ENCODE peak calls at places on chromosomes 5 and 9, in four cellular contexts. One of them, this sample, is unnamed.

GRCh38 chr5:1037671-1038416 is 29.2 kb downstream of the NKD2 start:
- DNase-seq in small intestine: no peak
- DNase-seq in left ventricle myocardium inferior: peak; percentile 14
- DNase-seq in PC-9: no peak
- DNase-seq in this sample: no peak

GRCh38 chr5:59328801-59329296 is 564.7 kb downstream of the PDE4D start:
- DNase-seq in left ventricle myocardium inferior: peak; percentile 22
- DNase-seq in PC-9: no peak
- DNase-seq in small intestine: no peak
- DNase-seq in this sample: no peak

GRCh38 chr9:3401556-3401955 is 124.2 kb downstream of the RFX3 start:
- DNase-seq in small intestine: peak; percentile 16
- DNase-seq in left ventricle myocardium inferior: no peak
- DNase-seq in PC-9: no peak
- DNase-seq in this sample: peak; percentile 27

GRCh38 chr9:72402744-72403143 is 37.7 kb upstream of the ZFAND5 start:
- DNase-seq in small intestine: no peak
- DNase-seq in PC-9: no peak
- DNase-seq in left ventricle myocardium inferior: no peak
- DNase-seq in this sample: no peak

GRCh38 chr5:68292316-68292715 is 76.8 kb downstream of the PIK3R1 start:
- DNase-seq in left ventricle myocardium inferior: no peak
- DNase-seq in small intestine: no peak
- DNase-seq in PC-9: no peak
- DNase-seq in this sample: no peak

GRCh38 chr9:89426389-89426961 is 71.4 kb downstream of the SEMA4D start:
- DNase-seq in left ventricle myocardium inferior: no peak
- DNase-seq in PC-9: no peak
- DNase-seq in small intestine: peak; percentile 15
- DNase-seq in this sample: no peak

GRCh38 chr5:139768802-139769465 is 26.7 kb upstream of the PSD2 start:
- DNase-seq in PC-9: no peak
- DNase-seq in left ventricle myocardium inferior: no peak
- DNase-seq in small intestine: no peak
- DNase-seq in this sample: no peak

GRCh38 chr5:17359451-17359965 is 138.5 kb upstream of the TAF11L2 start:
- DNase-seq in small intestine: no peak
- DNase-seq in PC-9: no peak
- DNase-seq in left ventricle myocardium inferior: no peak
- DNase-seq in this sample: no peak

GRCh38 chr9:129038109-129038852 is 1.9 kb downstream of the MIGA2 start:
- DNase-seq in PC-9: no peak
- DNase-seq in small intestine: peak; percentile 90
- DNase-seq in left ventricle myocardium inferior: peak; percentile 73
- DNase-seq in this sample: no peak
- H3K27ac ChIP-seq in PC-9: no peak overlapping the region
- H3K27ac ChIP-seq in small intestine: peak overlapping the region; percentile 90
- H3K27ac ChIP-seq in left ventricle myocardium inferior: peak overlapping the region; percentile 92
- H3K27ac ChIP-seq in this sample: no peak overlapping the region

GRCh38 chr9:5843450-5844249 is 10.7 kb upstream of the ERMP1 start:
- DNase-seq in small intestine: no peak
- DNase-seq in PC-9: peak; percentile 86
- DNase-seq in left ventricle myocardium inferior: no peak
- DNase-seq in this sample: no peak
- H3K27ac ChIP-seq in small intestine: no peak overlapping the region
- H3K27ac ChIP-seq in PC-9: peak overlapping the region; percentile 99
- H3K27ac ChIP-seq in left ventricle myocardium inferior: peak overlapping the region; percentile 12
- H3K27ac ChIP-seq in this sample: peak overlapping the region; percentile 46

DNA sequence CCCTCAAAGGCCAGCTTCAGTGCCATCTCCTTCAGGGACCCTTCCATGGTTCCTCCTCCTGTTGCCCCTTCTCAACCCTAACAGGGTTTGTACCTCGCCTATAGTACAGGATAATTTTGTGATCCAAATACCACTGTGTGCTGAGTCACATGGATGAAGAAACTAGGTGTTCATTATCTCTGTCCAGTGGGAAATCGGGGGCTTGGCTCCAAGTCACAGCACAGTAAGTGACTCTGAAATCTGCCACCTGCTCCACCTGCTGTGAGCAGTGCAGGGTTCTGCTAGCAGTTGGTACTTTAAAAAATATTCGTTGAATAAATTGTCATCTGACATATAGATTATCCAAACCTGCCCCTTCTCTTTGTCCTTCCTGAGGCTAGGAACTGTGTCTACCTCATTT is 123.2 kb upstream of the OTULINL start:
- DNase-seq in small intestine: no peak
- DNase-seq in PC-9: no peak
- DNase-seq in left ventricle myocardium inferior: no peak
- DNase-seq in this sample: no peak
- H3K27ac ChIP-seq in small intestine: no peak overlapping the region
- H3K27ac ChIP-seq in PC-9: no peak overlapping the region
- H3K27ac ChIP-seq in left ventricle myocardium inferior: peak overlapping the region; percentile 38
- H3K27ac ChIP-seq in this sample: no peak overlapping the region

DNA sequence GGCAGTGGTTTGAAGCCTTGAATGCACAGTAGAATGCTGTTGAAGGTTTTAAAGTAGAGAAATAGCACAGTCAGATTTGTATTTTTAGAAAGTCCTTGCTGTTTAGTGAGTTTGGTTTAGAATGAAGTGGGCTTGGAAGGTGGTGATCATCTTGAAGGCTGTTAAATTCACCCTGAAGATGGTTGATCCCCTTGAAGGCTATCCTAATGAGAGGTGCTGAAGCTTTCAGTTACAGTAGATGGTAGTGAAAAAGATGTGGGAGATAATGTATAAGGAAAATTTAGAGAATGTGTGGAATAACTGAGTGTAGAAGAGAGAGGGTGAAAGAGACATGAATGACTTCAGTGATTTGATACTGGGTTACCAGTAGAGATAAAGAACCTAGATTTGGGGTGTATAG is 16.0 kb downstream of the TENT2 start:
- DNase-seq in left ventricle myocardium inferior: no peak
- DNase-seq in small intestine: no peak
- DNase-seq in PC-9: no peak
- DNase-seq in this sample: no peak
- H3K27ac ChIP-seq in left ventricle myocardium inferior: no peak overlapping the region
- H3K27ac ChIP-seq in small intestine: no peak overlapping the region
- H3K27ac ChIP-seq in PC-9: no peak overlapping the region
- H3K27ac ChIP-seq in this sample: no peak overlapping the region

DNA sequence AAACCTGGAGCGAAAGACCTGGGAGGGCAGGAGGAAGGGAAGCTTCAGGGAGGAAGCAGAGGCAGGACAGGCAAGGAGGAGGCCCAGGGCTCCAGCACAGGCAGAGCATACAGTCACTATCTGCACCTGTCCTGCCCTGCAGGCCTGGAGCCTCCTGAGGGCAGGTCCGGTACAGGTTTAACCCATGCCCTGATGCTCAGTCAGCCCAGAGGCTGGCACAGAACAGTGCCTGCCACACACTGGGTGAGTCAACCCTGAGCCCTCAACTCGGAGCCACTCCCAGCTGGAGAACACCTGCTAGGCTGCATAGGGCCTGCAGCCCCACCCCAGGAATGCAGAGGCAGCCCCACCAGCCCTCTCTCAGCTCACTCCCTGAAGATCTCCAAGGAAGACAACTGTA is 161.5 kb upstream of the PHYKPL start:
- DNase-seq in PC-9: no peak
- DNase-seq in small intestine: no peak
- DNase-seq in left ventricle myocardium inferior: no peak
- DNase-seq in this sample: no peak
- H3K27ac ChIP-seq in PC-9: no peak overlapping the region
- H3K27ac ChIP-seq in small intestine: no peak overlapping the region
- H3K27ac ChIP-seq in left ventricle myocardium inferior: no peak overlapping the region
- H3K27ac ChIP-seq in this sample: no peak overlapping the region

DNA sequence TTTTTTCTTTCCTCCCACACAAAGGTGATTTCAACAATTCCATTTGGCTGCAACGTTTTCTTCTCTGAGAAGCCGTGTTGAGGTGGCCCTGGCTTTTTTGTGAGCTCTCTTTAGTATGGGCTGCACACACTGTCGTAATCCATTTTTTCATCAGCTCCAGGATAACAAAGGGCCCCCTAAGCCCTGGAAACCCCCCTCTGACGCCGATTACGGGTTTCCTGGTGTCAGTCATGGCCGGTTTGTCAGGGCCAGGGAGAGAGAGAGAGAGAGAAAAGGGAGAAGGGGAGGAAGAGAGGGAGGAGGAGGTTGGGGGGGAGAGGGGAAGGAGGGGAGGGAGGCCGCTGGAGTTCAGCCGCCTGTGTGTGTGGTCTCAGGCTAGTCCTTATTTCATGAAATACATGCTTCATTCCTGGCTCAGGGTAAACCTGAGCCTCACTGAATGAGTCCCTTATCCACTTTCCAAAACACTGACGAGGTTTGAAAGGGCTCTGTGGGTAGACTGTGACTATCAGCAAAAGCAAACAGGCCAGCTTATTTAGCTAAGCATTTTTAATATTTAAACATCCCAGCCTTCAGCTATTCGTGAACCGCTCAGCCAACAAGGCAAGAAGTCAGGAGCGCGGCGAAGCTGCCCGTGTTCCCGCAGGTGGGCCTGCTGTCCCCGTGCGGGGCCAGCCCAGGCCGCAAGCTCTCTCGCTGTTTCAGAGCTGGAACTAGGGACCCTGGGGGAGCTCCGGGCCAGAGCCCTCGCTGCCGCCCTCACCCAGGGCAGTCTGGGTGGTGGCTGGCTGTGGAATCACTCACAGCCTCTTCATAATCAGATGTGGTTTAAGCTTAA is 172.8 kb downstream of the ERCC6L2 start:
- DNase-seq in left ventricle myocardium inferior: no peak
- DNase-seq in PC-9: no peak
- DNase-seq in small intestine: no peak
- DNase-seq in this sample: no peak
- H3K27ac ChIP-seq in left ventricle myocardium inferior: peak overlapping the region; percentile 40
- H3K27ac ChIP-seq in PC-9: no peak overlapping the region
- H3K27ac ChIP-seq in small intestine: no peak overlapping the region
- H3K27ac ChIP-seq in this sample: no peak overlapping the region

DNA sequence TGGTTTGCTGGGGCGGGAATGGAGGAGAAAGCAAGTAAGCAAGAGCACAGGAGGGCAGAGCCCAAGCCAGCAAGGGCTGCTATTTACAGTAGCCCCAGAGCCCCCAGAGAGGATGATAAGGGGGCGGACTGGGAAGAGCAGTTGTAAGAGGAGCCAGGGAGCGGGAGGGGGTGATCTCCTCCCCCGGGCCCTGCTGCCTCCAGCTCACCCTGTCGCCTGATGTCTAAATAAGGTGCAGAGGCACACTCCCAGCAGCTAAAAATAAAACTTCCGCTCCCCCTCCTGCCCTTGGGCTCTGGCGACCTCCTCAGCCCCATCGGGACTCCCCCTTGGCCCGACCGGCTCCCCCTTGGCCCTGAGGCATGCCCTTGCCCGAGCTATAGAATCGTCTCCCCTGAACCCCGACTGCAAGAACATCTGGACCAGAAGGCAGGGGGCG is 14.4 kb upstream of the CCDC69 start:
- DNase-seq in PC-9: no peak
- DNase-seq in left ventricle myocardium inferior: peak; percentile 71
- DNase-seq in small intestine: no peak
- DNase-seq in this sample: no peak
- H3K27ac ChIP-seq in PC-9: no peak overlapping the region
- H3K27ac ChIP-seq in left ventricle myocardium inferior: peak overlapping the region; percentile 85
- H3K27ac ChIP-seq in small intestine: no peak overlapping the region
- H3K27ac ChIP-seq in this sample: no peak overlapping the region

DNA sequence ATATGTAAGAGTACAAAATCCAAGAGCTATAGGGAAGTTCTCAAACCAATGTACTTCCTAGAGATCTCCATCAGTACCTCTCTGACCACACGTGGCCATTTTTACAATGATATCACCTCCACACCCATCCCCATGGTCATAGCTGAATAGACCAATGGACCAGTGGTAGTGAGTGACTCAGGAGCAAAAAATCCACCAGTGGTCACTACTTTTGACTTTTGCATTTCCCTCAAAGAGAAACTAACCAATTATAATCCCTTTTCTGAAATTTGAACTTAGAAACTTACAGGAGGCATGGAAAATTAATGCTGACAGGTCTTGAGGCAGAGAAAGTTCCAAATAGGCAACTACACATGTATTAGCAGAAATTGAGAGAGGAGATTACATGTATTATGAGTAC is 238.4 kb downstream of the TRPM3 start:
- DNase-seq in left ventricle myocardium inferior: no peak
- DNase-seq in small intestine: no peak
- DNase-seq in PC-9: no peak
- DNase-seq in this sample: no peak
- H3K27ac ChIP-seq in left ventricle myocardium inferior: no peak overlapping the region
- H3K27ac ChIP-seq in small intestine: no peak overlapping the region
- H3K27ac ChIP-seq in PC-9: no peak overlapping the region
- H3K27ac ChIP-seq in this sample: no peak overlapping the region